ENCODE peak calls at places on chromosomes 13 and 19, in six cellular contexts. D is ascending aorta, P is fibroblast of the aortic adventitia, A is esophagus muscularis mucosa, R is brain microvascular endothelial cell, V is cardiac fibroblast. X is an unnamed sample.
A peak's percentile ranks its signal among the peaks of the same experiment; 100 is the strongest.

GRCh38 chr13:93144031-93144430 is 82.6 kb upstream of the GPC6 start:
- DNase-seq in D (no peak), P (no peak), A (no peak), R (no peak), V (no peak), X (no peak)

GRCh38 chr19:29014857-29015436 is 198.0 kb downstream of the UQCRFS1 start:
- DNase-seq in D (no peak), P (no peak), A (no peak), R (no peak), V (no peak), X (no peak)

GRCh38 chr13:30133554-30133912 is 173.8 kb downstream of the KATNAL1 start:
- DNase-seq in D (no peak), P (no peak), A (no peak), R (no peak), V (no peak), X (no peak)

GRCh38 chr13:102484329-102484728 is 82.5 kb upstream of the FGF14 start:
- DNase-seq in D (no peak), P (peak; percentile 13), A (no peak), R (peak; percentile 1), V (peak; percentile 3), X (peak; percentile 14)

GRCh38 chr13:28819748-28820098 is 416 bp upstream of the MTUS2 start:
- DNase-seq in D (no peak), P (peak; percentile 4), A (no peak), R (no peak), V (peak; percentile 36), X (no peak)

GRCh38 chr19:39052243-39052746 is 19.9 kb upstream of the FBXO27 start:
- DNase-seq in D (no peak), P (peak; percentile 65), A (no peak), R (peak; percentile 47), V (peak; percentile 74), X (no peak)

GRCh38 chr19:27529158-27529557 is 1683.8 kb downstream of the UQCRFS1 start:
- DNase-seq in D (no peak), P (no peak), A (no peak), R (no peak), V (no peak), X (no peak)

GRCh38 chr13:32881074-32881791 is 135.0 kb upstream of the KL start:
- DNase-seq in D (no peak), P (peak; percentile 88), A (no peak), R (peak; percentile 35), V (peak; percentile 72), X (no peak)

GRCh38 chr13:51955841-51956603 is 55.2 kb downstream of the ATP7B start:
- DNase-seq in D (no peak), P (no peak), A (no peak), R (no peak), V (no peak), X (no peak)

GRCh38 chr13:102466836-102467235 is 65.0 kb upstream of the FGF14 start:
- DNase-seq in D (no peak), P (no peak), A (no peak), R (no peak), V (no peak), X (peak; percentile 95)

GRCh38 chr13:87274209-87274819 is 396.9 kb upstream of the SLITRK5 start:
- DNase-seq in D (no peak), P (peak; percentile 43), A (no peak), R (no peak), V (peak; percentile 43), X (peak; percentile 10)

GRCh38 chr13:98141938-98142426 is 912 bp upstream of the FARP1 start:
- DNase-seq in D (no peak), P (no peak), A (no peak), R (no peak), V (no peak), X (no peak)

GRCh38 chr19:30648321-30648720 is 276.1 kb downstream of the ZNF536 start:
- DNase-seq in D (no peak), P (no peak), A (no peak), R (no peak), V (no peak), X (no peak)

GRCh38 chr19:30651691-30652090 is 279.5 kb downstream of the ZNF536 start:
- DNase-seq in D (no peak), P (no peak), A (no peak), R (no peak), V (no peak), X (no peak)

GRCh38 chr19:30651066-30651465 is 278.9 kb downstream of the ZNF536 start:
- DNase-seq in D (no peak), P (no peak), A (no peak), R (no peak), V (no peak), X (no peak)

GRCh38 chr19:30649149-30649548 is 277.0 kb downstream of the ZNF536 start:
- DNase-seq in D (no peak), P (no peak), A (no peak), R (no peak), V (no peak), X (no peak)

DNA sequence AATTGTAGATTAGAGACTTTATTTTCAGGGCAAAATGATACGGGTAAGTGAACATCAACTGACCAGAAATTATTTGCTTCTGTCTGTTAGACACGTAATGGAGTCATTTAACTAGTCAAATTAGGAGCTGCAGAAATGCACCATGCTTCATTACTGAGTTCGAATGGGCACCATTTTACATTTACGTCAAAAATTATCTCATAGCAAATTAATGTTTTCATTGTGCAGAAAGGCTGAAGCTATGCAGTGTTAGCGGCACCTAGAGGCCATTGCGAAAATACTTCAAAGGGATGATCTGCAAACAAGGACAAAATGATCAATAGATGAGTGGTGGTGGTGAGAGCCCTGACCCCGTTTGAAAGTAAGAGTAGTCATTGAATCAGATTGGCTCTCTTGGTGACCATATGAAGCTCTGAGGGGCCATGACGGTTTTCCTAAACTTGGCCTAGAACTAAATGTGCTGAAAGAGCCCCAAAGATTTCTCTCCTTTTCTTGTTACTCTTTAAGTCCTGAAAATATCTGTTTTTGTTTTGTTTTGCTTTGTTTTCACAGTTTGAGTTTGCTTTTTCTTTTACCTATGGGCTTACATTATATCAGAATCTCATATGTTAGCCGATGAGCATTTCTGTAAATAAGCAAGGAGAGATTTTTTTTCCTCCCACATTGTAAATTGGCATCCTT is 277.9 kb downstream of the ZNF536 start:
- DNase-seq in D (no peak), P (peak; percentile 64), A (no peak), R (peak; percentile 52), V (peak; percentile 61), X (no peak)
- TF ChIP-seq CTCF in D (peak; percentile 49), P (peak; percentile 85), A (peak; percentile 46), R (peak; percentile 85), V (peak; percentile 81), X (peak; percentile 89)

GRCh38 chr13:88701551-88701950 is 1030.4 kb downstream of the SLITRK5 start:
- DNase-seq in D (no peak), P (no peak), A (no peak), R (no peak), V (no peak), X (peak; percentile 61)

GRCh38 chr13:88707652-88708051 is 1036.5 kb downstream of the SLITRK5 start:
- DNase-seq in D (no peak), P (no peak), A (no peak), R (no peak), V (no peak), X (no peak)

GRCh38 chr13:88704600-88705275 is 1033.6 kb downstream of the SLITRK5 start:
- DNase-seq in D (no peak), P (no peak), A (no peak), R (no peak), V (no peak), X (no peak)
- H3K4me3 ChIP-seq in D (no peak overlapping the region), P (no peak overlapping the region), A (no peak overlapping the region), R (no peak overlapping the region), V (no peak overlapping the region), X (peak overlapping the region; percentile 18)

GRCh38 chr19:23439623-23440022 is 44.4 kb upstream of the ZNF91 start:
- DNase-seq in D (no peak), P (no peak), A (peak; percentile 77), R (no peak), V (no peak), X (no peak)
- TF ChIP-seq CTCF in D (no peak), P (peak; percentile 47), A (no peak), R (peak; percentile 54), V (peak; percentile 49), X (peak; percentile 35)

DNA sequence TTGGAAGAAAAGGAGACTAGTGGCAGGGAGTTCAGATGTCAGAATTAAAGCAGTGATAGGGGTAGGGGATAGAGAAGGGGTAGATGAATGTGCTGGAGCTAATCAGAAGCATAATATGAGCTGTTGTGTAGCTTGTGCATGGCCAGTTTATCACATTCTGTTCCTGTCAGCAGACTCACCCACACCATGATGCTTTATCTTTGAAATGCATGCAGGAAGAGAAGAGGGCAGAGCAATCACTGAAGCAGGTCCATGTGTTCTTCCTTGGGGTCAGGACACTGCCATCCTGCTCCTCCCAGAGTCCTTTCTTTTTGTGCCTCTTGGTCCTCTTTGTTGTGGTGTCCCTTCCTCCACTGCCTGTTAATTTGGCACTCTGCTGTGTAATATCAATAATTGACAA is 5.8 kb downstream of the CHAMP1 start:
- DNase-seq in D (no peak), P (no peak), A (no peak), R (no peak), V (no peak), X (no peak)
- H3K4me3 ChIP-seq in D (no peak overlapping the region), P (no peak overlapping the region), A (no peak overlapping the region), R (no peak overlapping the region), V (no peak overlapping the region), X (no peak overlapping the region)